ENCODE peak calls at places on chromosomes 7 and 10, in ten cellular contexts. A is amniotic stem cell; W is upper lobe of right lung; Z is AG04449; I is EL; X is activated T-cell treated with anti-CD3 and anti-CD28 coated beads for 24 hours; L is NCI-H226; K is CD4-positive, alpha-beta memory T cell; H is psoas muscle; F is NAMALWA. B is an unnamed sample.

GRCh38 chr7:18133921-18134320 is 106.3 kb upstream of the PRPS1L1 start:
- DNase-seq in L (no peak), W (no peak), H (no peak), K (no peak), Z (no peak), F (no peak), A (no peak), X (no peak), I (no peak), B (no peak)

GRCh38 chr10:127979566-127979965 is 72.7 kb downstream of the PTPRE start:
- DNase-seq in F (no peak), L (no peak), W (no peak), H (no peak), I (no peak), A (no peak), Z (no peak), K (no peak), X (no peak), B (no peak)

GRCh38 chr7:79292834-79293233 is 160.6 kb downstream of the MAGI2 start:
- DNase-seq in L (no peak), I (no peak), A (no peak), F (no peak), K (no peak), Z (no peak), W (no peak), X (no peak), H (no peak), B (no peak)

GRCh38 chr10:129096340-129096984 is 370.6 kb upstream of the MGMT start:
- DNase-seq in L (no peak), X (no peak), H (no peak), F (no peak), W (no peak), A (no peak), Z (no peak), K (no peak), I (no peak), B (no peak)

GRCh38 chr7:136034132-136034531 is 57.0 kb upstream of the MTPN start:
- DNase-seq in W (no peak), K (no peak), F (no peak), H (no peak), X (no peak), L (no peak), Z (no peak), A (no peak), I (no peak), B (no peak)

GRCh38 chr7:32564542-32564941 is 69.3 kb downstream of the AVL9 start:
- DNase-seq in H (no peak), Z (no peak), X (no peak), F (no peak), A (no peak), L (no peak), K (no peak), I (no peak), W (no peak), B (no peak)

GRCh38 chr10:131690805-131691239 is 210.0 kb upstream of the PPP2R2D start:
- DNase-seq in Z (no peak), I (no peak), W (peak), X (no peak), K (no peak), F (no peak), H (no peak), L (no peak), A (no peak), B (no peak)

GRCh38 chr7:150398108-150398964 is 19.2 kb downstream of the ZNF775 start:
- DNase-seq in I (no peak), Z (no peak), H (no peak), L (no peak), K (no peak), A (no peak), F (no peak), X (no peak), W (peak), B (no peak)

GRCh38 chr7:108001759-108002725 is 919 bp downstream of the LAMB1 start:
- DNase-seq in H (no peak), A (no peak), I (peak), K (no peak), W (no peak), Z (no peak), L (no peak), F (no peak), X (no peak), B (no peak)

GRCh38 chr7:23469150-23469960 is 936 bp downstream of the IGF2BP3 start:
- DNase-seq in I (peak), L (no peak), F (peak), A (no peak), X (no peak), Z (no peak), K (peak), W (no peak), H (no peak), B (peak)

GRCh38 chr10:88245974-88246511 is 337.1 kb downstream of the RNLS start:
- DNase-seq in X (no peak), L (no peak), H (no peak), F (no peak), K (no peak), Z (no peak), W (no peak), I (peak), A (no peak), B (no peak)

GRCh38 chr10:29007748-29008610 is 280.9 kb upstream of the LYZL1 start:
- DNase-seq in I (no peak), L (no peak), W (no peak), K (no peak), X (no peak), A (no peak), Z (no peak), F (no peak), H (no peak), B (no peak)

GRCh38 chr7:53740971-53741370 is 705.5 kb downstream of the POM121L12 start:
- DNase-seq in X (no peak), F (no peak), L (peak), I (no peak), H (no peak), K (no peak), W (no peak), Z (no peak), A (no peak), B (no peak)

GRCh38 chr10:116632831-116633600 is 12.3 kb downstream of the PNLIPRP2 start:
- DNase-seq in Z (no peak), X (no peak), W (no peak), K (no peak), F (no peak), L (no peak), I (no peak), H (no peak), A (no peak), B (no peak)

GRCh38 chr10:120942806-120943413 is 91.7 kb downstream of the WDR11 start:
- DNase-seq in W (peak), K (peak), F (peak), A (peak), X (peak), Z (peak), H (peak), I (peak), L (peak), B (peak)

GRCh38 chr10:30510932-30511700 is 77.1 kb downstream of the MAP3K8 start:
- DNase-seq in L (no peak), H (no peak), W (no peak), Z (no peak), A (no peak), I (no peak), F (no peak), X (no peak), K (no peak), B (no peak)

GRCh38 chr10:93357680-93358079 is 124.5 kb downstream of the MYOF start:
- DNase-seq in H (no peak), W (no peak), X (no peak), L (no peak), F (peak), K (peak), Z (no peak), I (peak), A (no peak), B (no peak)

GRCh38 chr7:117715784-117716445 is 157.3 kb downstream of the CTTNBP2 start:
- DNase-seq in H (no peak), I (peak), L (peak), W (no peak), Z (peak), A (peak), X (no peak), K (no peak), F (peak), B (no peak)

GRCh38 chr7:13540429-13540828 is 449.0 kb downstream of the ETV1 start:
- DNase-seq in X (no peak), Z (no peak), K (no peak), H (no peak), F (no peak), W (no peak), L (peak), A (no peak), I (no peak), B (no peak)

GRCh38 chr7:99195867-99196266 is 12.0 kb downstream of the KPNA7 start:
- DNase-seq in K (no peak), X (no peak), L (peak), W (no peak), I (no peak), A (no peak), Z (no peak), F (no peak), H (no peak), B (no peak)

GRCh38 chr7:155996718-155997059 is 184.4 kb upstream of the SHH start:
- DNase-seq in A (no peak), I (no peak), K (no peak), F (peak), Z (no peak), X (no peak), W (no peak), L (no peak), H (no peak), B (no peak)

GRCh38 chr10:23448802-23449570 is 10.1 kb downstream of the OTUD1 start:
- DNase-seq in L (no peak), I (peak), W (no peak), H (no peak), F (peak), X (no peak), Z (no peak), A (no peak), K (peak), B (no peak)

GRCh38 chr7:88109612-88110011 is 110.2 kb downstream of the SRI start:
- DNase-seq in Z (no peak), A (no peak), K (no peak), X (no peak), F (no peak), L (no peak), H (no peak), W (no peak), I (no peak), B (no peak)

GRCh38 chr7:107995184-107996071 is 7.5 kb downstream of the LAMB1 start:
- DNase-seq in X (no peak), Z (no peak), A (no peak), K (no peak), W (no peak), H (no peak), L (peak), F (no peak), I (peak), B (no peak)

GRCh38 chr7:54995631-54996340 is 23.0 kb upstream of the EGFR start:
- DNase-seq in K (peak), H (no peak), A (no peak), Z (peak), L (peak), I (peak), X (peak), W (no peak), F (no peak), B (peak)